ENCODE peak calls at places on chromosomes 6 and 20, in ten cellular contexts. One of them, this sample, is unnamed.

GRCh38 chr20:36066777-36067176 is 87.8 kb upstream of the EPB41L1 start:
- DNase-seq in left lung: no peak
- DNase-seq in activated CD4-positive, CD25-positive, alpha-beta regulatory T cell: no peak
- DNase-seq in T-cell: no peak
- DNase-seq in HT1080: no peak
- DNase-seq in H54: no peak
- DNase-seq in breast epithelium: peak
- DNase-seq in ovary: no peak
- DNase-seq in left ventricle myocardium inferior: no peak
- DNase-seq in kidney tubule cell: no peak
- DNase-seq in this sample: no peak

GRCh38 chr20:5433352-5433751 is 116.6 kb upstream of the PROKR2 start:
- DNase-seq in kidney tubule cell: no peak
- DNase-seq in breast epithelium: no peak
- DNase-seq in HT1080: no peak
- DNase-seq in left ventricle myocardium inferior: no peak
- DNase-seq in H54: no peak
- DNase-seq in activated CD4-positive, CD25-positive, alpha-beta regulatory T cell: no peak
- DNase-seq in left lung: no peak
- DNase-seq in ovary: no peak
- DNase-seq in T-cell: no peak
- DNase-seq in this sample: no peak

GRCh38 chr6:117118490-117118889 is 146.9 kb upstream of the VGLL2 start:
- DNase-seq in activated CD4-positive, CD25-positive, alpha-beta regulatory T cell: no peak
- DNase-seq in left lung: no peak
- DNase-seq in H54: no peak
- DNase-seq in breast epithelium: no peak
- DNase-seq in HT1080: no peak
- DNase-seq in left ventricle myocardium inferior: no peak
- DNase-seq in kidney tubule cell: no peak
- DNase-seq in T-cell: no peak
- DNase-seq in ovary: no peak
- DNase-seq in this sample: no peak

GRCh38 chr6:50822078-50822476 is 3.4 kb downstream of the TFAP2B start:
- DNase-seq in kidney tubule cell: peak
- DNase-seq in activated CD4-positive, CD25-positive, alpha-beta regulatory T cell: no peak
- DNase-seq in HT1080: no peak
- DNase-seq in left ventricle myocardium inferior: no peak
- DNase-seq in H54: no peak
- DNase-seq in breast epithelium: no peak
- DNase-seq in ovary: no peak
- DNase-seq in T-cell: no peak
- DNase-seq in left lung: no peak
- DNase-seq in this sample: no peak

GRCh38 chr6:4055420-4056041 is 23.4 kb downstream of the FAM217A start:
- DNase-seq in T-cell: no peak
- DNase-seq in left lung: no peak
- DNase-seq in left ventricle myocardium inferior: no peak
- DNase-seq in kidney tubule cell: peak
- DNase-seq in breast epithelium: no peak
- DNase-seq in activated CD4-positive, CD25-positive, alpha-beta regulatory T cell: no peak
- DNase-seq in H54: peak
- DNase-seq in HT1080: peak
- DNase-seq in ovary: no peak
- DNase-seq in this sample: no peak

GRCh38 chr6:55892749-55893357 is 17.5 kb upstream of the BMP5 start:
- DNase-seq in HT1080: no peak
- DNase-seq in left ventricle myocardium inferior: no peak
- DNase-seq in kidney tubule cell: no peak
- DNase-seq in left lung: no peak
- DNase-seq in T-cell: no peak
- DNase-seq in H54: no peak
- DNase-seq in breast epithelium: no peak
- DNase-seq in ovary: no peak
- DNase-seq in activated CD4-positive, CD25-positive, alpha-beta regulatory T cell: no peak
- DNase-seq in this sample: no peak

GRCh38 chr6:151310852-151311767 is 71.3 kb downstream of the AKAP12 start:
- DNase-seq in breast epithelium: no peak
- DNase-seq in T-cell: no peak
- DNase-seq in HT1080: no peak
- DNase-seq in ovary: no peak
- DNase-seq in kidney tubule cell: no peak
- DNase-seq in H54: no peak
- DNase-seq in left ventricle myocardium inferior: no peak
- DNase-seq in left lung: no peak
- DNase-seq in activated CD4-positive, CD25-positive, alpha-beta regulatory T cell: no peak
- DNase-seq in this sample: no peak

GRCh38 chr20:1894471-1894950 is 696 bp upstream of the SIRPA start:
- DNase-seq in left ventricle myocardium inferior: peak
- DNase-seq in ovary: peak
- DNase-seq in left lung: no peak
- DNase-seq in T-cell: no peak
- DNase-seq in breast epithelium: no peak
- DNase-seq in kidney tubule cell: peak
- DNase-seq in HT1080: peak
- DNase-seq in activated CD4-positive, CD25-positive, alpha-beta regulatory T cell: no peak
- DNase-seq in H54: peak
- DNase-seq in this sample: peak

GRCh38 chr20:62641749-62642665 is at the start of gene SLCO4A1:
- DNase-seq in activated CD4-positive, CD25-positive, alpha-beta regulatory T cell: peak
- DNase-seq in ovary: peak
- DNase-seq in H54: peak
- DNase-seq in kidney tubule cell: peak
- DNase-seq in left lung: peak
- DNase-seq in HT1080: peak
- DNase-seq in T-cell: peak
- DNase-seq in left ventricle myocardium inferior: peak
- DNase-seq in breast epithelium: no peak
- DNase-seq in this sample: no peak

This sample was measured in nucleus accumbens.